ENCODE peak calls at places on chromosomes 11 and 22, in five cellular contexts. Q is stimulated activated CD8-positive, alpha-beta memory T cell treated with anti-CD3 and anti-CD28 coated beads, Interleukin-2, amount 100 ng/mL, for 48 hours; X is AG20443; F is NCI-H1436; U is SW 1271. Y is an unnamed sample.

GRCh38 chr11:110075822-110076208 is 17.4 kb upstream of the ZC3H12C start:
- DNase-seq in F (no peak), Q (no peak), U (no peak), X (no peak), Y (no peak)

GRCh38 chr22:26888887-26889286 is 231.5 kb downstream of the MIAT start:
- DNase-seq in F (no peak), Q (no peak), U (no peak), X (no peak), Y (no peak)

GRCh38 chr11:1161410-1162152 is 3.8 kb downstream of the MUC5AC start:
- DNase-seq in U (no peak), F (no peak), Q (no peak), X (peak), Y (no peak)

GRCh38 chr11:118286545-118286944 is 18.0 kb upstream of the CD3E start:
- DNase-seq in U (no peak), F (no peak), Q (no peak), X (no peak), Y (no peak)

GRCh38 chr11:22441831-22442230 is 103.7 kb downstream of the SLC17A6 start:
- DNase-seq in F (no peak), X (no peak), U (no peak), Q (no peak), Y (no peak)

GRCh38 chr22:21971858-21972275 is 10.7 kb downstream of the TOP3B start:
- DNase-seq in Q (no peak), F (no peak), X (no peak), U (no peak), Y (no peak)

GRCh38 chr22:33116846-33117547 is 58.8 kb upstream of the SYN3 start:
- DNase-seq in Q (no peak), X (no peak), F (no peak), U (peak), Y (no peak)

GRCh38 chr11:28049338-28050216 is 58.4 kb downstream of the KIF18A start:
- DNase-seq in U (no peak), X (no peak), F (no peak), Q (no peak), Y (no peak)

GRCh38 chr11:17735823-17736772 is 1.5 kb downstream of the KCNC1 start:
- DNase-seq in F (peak), Q (no peak), X (no peak), U (no peak), Y (peak)

GRCh38 chr22:35319244-35319985 is 19.7 kb downstream of the TOM1 start:
- DNase-seq in X (no peak), Q (no peak), U (no peak), F (no peak), Y (no peak)

GRCh38 chr11:80280737-80281136 is 839.9 kb upstream of the TENM4 start:
- DNase-seq in Q (no peak), X (no peak), F (no peak), U (no peak), Y (no peak)

GRCh38 chr11:131889146-131889577 is 518.7 kb downstream of the NTM start:
- DNase-seq in Q (no peak), X (peak), F (no peak), U (no peak), Y (no peak)

Y was measured in occipital lobe.